ENCODE peak calls at places on chromosomes 6 and 20, in four cellular contexts. L is left ventricle myocardium inferior, E is aorta, P is hepatocyte. X is an unnamed sample. For H3K4me1, the result is how much of the 10 kb centered on the place peaks cover.

GRCh38 chr6:83221886-83222479 is 28.8 kb downstream of the RWDD2A start:
- DNase-seq in L (no peak), E (no peak), P (peak), X (no peak)

GRCh38 chr6:3273707-3274521 is 15.2 kb downstream of the PSMG4 start:
- DNase-seq in L (no peak), E (no peak), P (no peak), X (no peak)

GRCh38 chr20:31740208-31740607 is 1.1 kb downstream of the TPX2 start:
- DNase-seq in L (no peak), E (no peak), P (no peak), X (no peak)

GRCh38 chr6:3496395-3496794 is 39.5 kb upstream of the SLC22A23 start:
- DNase-seq in L (no peak), E (no peak), P (no peak), X (no peak)

GRCh38 chr6:3333263-3333662 is 74.5 kb downstream of the PSMG4 start:
- DNase-seq in L (no peak), E (no peak), P (no peak), X (no peak)

GRCh38 chr6:129634411-129635230 is 75.4 kb downstream of the ARHGAP18 start:
- DNase-seq in L (no peak), E (no peak), P (no peak), X (no peak)

GRCh38 chr6:21909321-21909720 is 315.8 kb downstream of the SOX4 start:
- DNase-seq in L (no peak), E (no peak), P (no peak), X (no peak)

GRCh38 chr6:139895205-139895793 is 520.9 kb upstream of the CITED2 start:
- DNase-seq in L (no peak), E (no peak), P (no peak), X (no peak)

GRCh38 chr6:107989166-107990094 is 31.4 kb upstream of the SEC63 start:
- DNase-seq in L (no peak), E (no peak), P (no peak), X (no peak)

GRCh38 chr20:63172726-63173125 is 43.2 kb downstream of the YTHDF1 start:
- DNase-seq in L (no peak), E (no peak), P (no peak), X (no peak)

GRCh38 chr20:35012227-35013069 is 56.8 kb downstream of the MYH7B start:
- DNase-seq in L (no peak), E (no peak), P (no peak), X (no peak)

GRCh38 chr20:62624325-62624690 is 18.0 kb upstream of the SLCO4A1 start:
- DNase-seq in L (no peak), E (no peak), P (peak), X (no peak)

GRCh38 chr20:39785252-39785917 is 823.2 kb downstream of the DHX35 start:
- DNase-seq in L (no peak), E (no peak), P (no peak), X (no peak)

GRCh38 chr6:132483779-132484679 is 28.9 kb downstream of the STX7 start:
- DNase-seq in L (no peak), E (no peak), P (peak), X (no peak)

GRCh38 chr20:43959079-43959919 is 44.6 kb downstream of the TOX2 start:
- DNase-seq in L (no peak), E (no peak), P (no peak), X (peak)

GRCh38 chr6:30601436-30601814 is 15.6 kb downstream of the PPP1R10 start:
- DNase-seq in L (no peak), E (no peak), P (no peak), X (no peak)

GRCh38 chr6:36613200-36613995 is 19.2 kb downstream of the SRSF3 start:
- DNase-seq in L (no peak), E (no peak), P (no peak), X (no peak)

GRCh38 chr6:87667032-87667431 is 35.0 kb downstream of the AKIRIN2 start:
- DNase-seq in L (no peak), E (no peak), P (no peak), X (no peak)

GRCh38 chr6:101341926-101342325 is 51.6 kb upstream of the GRIK2 start:
- DNase-seq in L (no peak), E (no peak), P (no peak), X (no peak)

GRCh38 chr6:124960757-124961467 is 1.3 kb upstream of the RNF217 start:
- DNase-seq in L (no peak), E (no peak), P (no peak), X (no peak)

GRCh38 chr6:127855542-127856159 is 45.2 kb downstream of the THEMIS start:
- DNase-seq in L (no peak), E (no peak), P (peak), X (no peak)

GRCh38 chr20:64051532-64052325 is 2.3 kb upstream of the SOX18 start:
- DNase-seq in L (peak), E (no peak), P (no peak), X (no peak)

GRCh38 chr6:80223743-80224212 is 117.3 kb downstream of the BCKDHB start:
- DNase-seq in L (no peak), E (no peak), P (no peak), X (no peak)

GRCh38 chr6:53161481-53162009 is 12.9 kb upstream of the GCM1 start:
- DNase-seq in L (no peak), E (no peak), P (no peak), X (no peak)

GRCh38 chr6:169344651-169345050 is 91.0 kb upstream of the THBS2 start:
- DNase-seq in L (no peak), E (no peak), P (no peak), X (no peak)

GRCh38 chr20:34037121-34037520 is 43.4 kb downstream of the RALY start:
- DNase-seq in L (no peak), E (no peak), P (no peak), X (no peak)

GRCh38 chr6:47221565-47221964 is 88.1 kb downstream of the TNFRSF21 start:
- DNase-seq in L (no peak), E (no peak), P (no peak), X (no peak)

GRCh38 chr20:55174172-55174571 is 698.8 kb downstream of the DOK5 start:
- DNase-seq in L (no peak), E (no peak), P (no peak), X (no peak)

GRCh38 chr20:63835031-63835858 is 4.2 kb upstream of the ZBTB46 start:
- DNase-seq in L (peak), E (peak), P (peak), X (no peak)

GRCh38 chr6:13641315-13641714 is 26.2 kb downstream of the NOL7 start:
- DNase-seq in L (no peak), E (no peak), P (no peak), X (no peak)

GRCh38 chr6:135185483-135185882 is 4.4 kb downstream of the MYB start:
- DNase-seq in L (no peak), E (no peak), P (no peak), X (no peak)

GRCh38 chr6:34990971-34991560 is 102.0 kb downstream of the ANKS1A start:
- DNase-seq in L (no peak), E (no peak), P (no peak), X (no peak)

GRCh38 chr6:126188271-126188909 is 151.5 kb upstream of the CENPW start:
- DNase-seq in L (no peak), E (no peak), P (no peak), X (no peak)

GRCh38 chr6:170144952-170145587 is 145.8 kb downstream of the DLL1 start:
- DNase-seq in L (no peak), E (no peak), P (no peak), X (no peak)

GRCh38 chr6:118722820-118723526 is 71.6 kb upstream of the CEP85L start:
- DNase-seq in L (no peak), E (no peak), P (no peak), X (no peak)

DNA sequence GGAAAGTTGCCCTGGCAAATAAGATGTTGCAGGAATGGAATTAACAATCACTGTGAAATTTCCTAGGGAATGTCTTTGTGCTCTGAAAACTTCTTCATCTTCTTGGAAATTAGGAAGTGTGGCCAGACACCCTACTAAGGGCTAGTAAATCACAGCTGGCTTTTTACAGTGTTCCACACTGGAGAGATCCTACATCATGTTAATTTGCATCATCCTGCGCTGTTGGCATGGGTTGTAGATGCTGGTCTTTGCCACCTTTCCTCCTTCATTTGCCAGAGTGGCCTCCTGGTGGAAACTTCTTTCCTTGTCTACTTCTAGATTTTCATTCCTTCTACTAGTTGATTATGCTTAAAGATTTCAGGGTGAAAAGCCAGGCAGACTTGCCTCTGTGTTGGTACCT is 2.7 kb downstream of the TNFAIP3 start:
- DNase-seq in L (no peak), E (no peak), P (no peak), X (no peak)
- H3K4me1 ChIP-seq in L (half or more), E (under half), P (under half), X (under half)

GRCh38 chr6:151239603-151240035 is at the start of gene AKAP12:
- DNase-seq in L (peak), E (peak), P (peak), X (no peak)

GRCh38 chr6:151240036-151240685 is 394 bp downstream of the AKAP12 start:
- DNase-seq in L (peak), E (peak), P (peak), X (no peak)

GRCh38 chr6:151241853-151242252 is 2.1 kb downstream of the AKAP12 start:
- DNase-seq in L (no peak), E (no peak), P (no peak), X (no peak)

GRCh38 chr6:151242420-151242841 is 2.7 kb downstream of the AKAP12 start:
- DNase-seq in L (no peak), E (no peak), P (no peak), X (no peak)

DNA sequence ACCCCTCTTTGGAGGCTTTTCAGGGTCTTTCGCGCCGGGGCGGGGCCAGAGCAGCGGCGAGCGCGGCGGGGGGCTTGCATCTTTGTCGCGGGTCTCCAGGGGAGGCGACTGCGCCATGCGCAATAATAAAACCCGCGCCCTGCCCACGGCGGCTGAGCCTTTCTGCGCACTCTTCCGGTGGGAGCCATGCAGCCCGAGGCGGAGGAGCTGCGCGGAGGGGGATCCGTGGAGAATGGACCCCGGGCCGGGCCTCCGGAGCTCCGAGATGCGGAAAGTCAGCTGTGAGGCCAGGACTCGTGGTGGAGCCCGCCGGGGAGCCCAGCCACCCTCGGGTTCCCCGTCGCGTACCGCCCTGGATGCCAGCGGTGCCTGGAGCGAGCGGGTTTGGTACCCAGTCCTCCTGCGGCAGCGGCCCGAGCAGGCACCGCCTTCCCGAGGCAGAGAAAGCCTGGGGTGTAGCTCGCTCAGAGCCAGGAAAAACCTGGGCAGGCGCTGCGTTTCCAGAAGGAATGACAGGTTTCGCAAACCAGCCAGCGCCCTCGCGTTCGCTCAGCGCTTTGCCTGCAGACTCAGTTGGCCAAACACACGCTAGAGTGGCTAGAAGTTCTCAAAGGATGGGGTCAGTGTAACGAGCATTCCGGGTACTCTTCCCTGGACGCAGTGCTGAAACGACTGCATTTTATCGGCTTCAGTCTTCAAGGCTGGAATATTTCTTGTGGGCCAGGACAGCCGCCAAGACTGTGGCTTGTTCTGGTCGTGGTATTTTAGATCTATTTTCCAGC is 1.3 kb downstream of the AKAP12 start:
- DNase-seq in L (peak), E (peak), P (peak), X (no peak)
- H3K4me3 ChIP-seq in L (peak), E (peak), P (peak), X (peak)

GRCh38 chr6:66949191-66949661 is 1242.2 kb upstream of the EYS start:
- DNase-seq in L (no peak), E (no peak), P (no peak), X (no peak)
- H3K4me1 ChIP-seq in L (under half), E (under half), P (under half), X (under half)

DNA sequence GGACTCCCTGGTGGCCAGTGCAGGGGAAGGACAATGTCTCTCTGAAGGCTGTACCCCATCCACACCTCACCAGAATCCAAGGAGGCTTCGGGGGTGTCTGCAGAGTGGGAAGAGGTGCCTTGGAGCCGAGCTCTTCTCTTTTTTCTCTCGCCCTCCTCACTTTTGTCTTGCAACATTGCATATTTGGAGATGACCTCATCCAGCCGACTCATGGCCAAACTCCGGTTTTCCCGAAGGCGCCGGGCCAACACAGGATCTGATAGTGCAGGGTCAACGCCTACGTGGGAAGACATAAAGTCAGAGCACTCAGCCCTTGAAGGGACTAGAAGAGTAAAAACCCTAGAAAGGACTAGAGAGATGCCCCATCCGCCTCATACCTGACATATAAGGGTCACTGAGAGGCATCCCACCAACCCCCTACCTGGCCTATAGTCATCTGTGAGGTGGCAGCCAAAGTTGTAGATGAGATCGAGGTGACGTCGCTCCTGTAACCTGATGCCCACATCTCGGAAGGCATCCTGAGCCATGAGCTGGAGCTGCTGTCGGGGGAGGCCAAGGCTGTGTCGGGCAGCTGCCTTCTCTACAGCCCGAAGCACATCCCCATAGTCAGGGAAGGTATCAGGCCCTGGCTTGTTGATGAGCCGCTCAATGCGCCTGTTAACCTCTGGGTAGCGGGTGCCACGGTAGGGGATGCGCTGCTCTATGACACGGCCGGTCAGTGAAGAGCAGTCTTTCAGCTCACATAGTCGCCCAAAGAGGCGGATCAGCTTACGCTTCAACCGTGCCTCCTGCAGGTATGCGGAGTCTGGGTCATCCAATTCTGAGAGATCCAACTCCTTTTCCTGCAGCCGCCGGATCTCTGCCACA is 3.0 kb upstream of the ZBTB22 start:
- DNase-seq in L (peak), E (peak), P (peak), X (no peak)
- H3K4me3 ChIP-seq in L (peak), E (no peak), P (no peak), X (no peak)

GRCh38 chr6:84651583-84651982 is 112.8 kb downstream of the TBX18 start:
- DNase-seq in L (no peak), E (no peak), P (no peak), X (no peak)

GRCh38 chr6:84645000-84645399 is 119.4 kb downstream of the TBX18 start:
- DNase-seq in L (no peak), E (no peak), P (no peak), X (no peak)

GRCh38 chr6:84652356-84653026 is 111.9 kb downstream of the TBX18 start:
- DNase-seq in L (no peak), E (no peak), P (no peak), X (no peak)

GRCh38 chr6:84645563-84646266 is 118.7 kb downstream of the TBX18 start:
- DNase-seq in L (no peak), E (no peak), P (no peak), X (no peak)

GRCh38 chr6:84648444-84648843 is 116.0 kb downstream of the TBX18 start:
- DNase-seq in L (no peak), E (no peak), P (no peak), X (no peak)
- H3K4me1 ChIP-seq in L (under half), E (under half), P (under half), X (under half)

GRCh38 chr20:46364670-46365482 is 41.5 kb downstream of the ELMO2 start:
- DNase-seq in L (no peak), E (no peak), P (no peak), X (no peak)
- H3K4me3 ChIP-seq in L (peak), E (peak), P (peak), X (peak)

GRCh38 chr6:145727817-145728388 is 7.4 kb downstream of the EPM2A start:
- DNase-seq in L (no peak), E (no peak), P (no peak), X (no peak)
- H3K4me1 ChIP-seq in L (under half), E (under half), P (under half), X (under half)

GRCh38 chr6:111872521-111873177 is 603 bp downstream of the FYN start:
- DNase-seq in L (peak), E (peak), P (peak), X (peak)

GRCh38 chr6:111873178-111874029 is at the start of gene FYN:
- DNase-seq in L (peak), E (peak), P (peak), X (peak)

GRCh38 chr6:111870751-111871064 is 2.5 kb downstream of the FYN start:
- DNase-seq in L (no peak), E (no peak), P (no peak), X (no peak)

GRCh38 chr6:111871207-111871606 is 2.0 kb downstream of the FYN start:
- DNase-seq in L (no peak), E (no peak), P (no peak), X (no peak)

GRCh38 chr6:111871725-111872520 is 1.3 kb downstream of the FYN start:
- DNase-seq in L (peak), E (no peak), P (peak), X (no peak)
- H3K4me3 ChIP-seq in L (peak), E (peak), P (peak), X (peak)

DNA sequence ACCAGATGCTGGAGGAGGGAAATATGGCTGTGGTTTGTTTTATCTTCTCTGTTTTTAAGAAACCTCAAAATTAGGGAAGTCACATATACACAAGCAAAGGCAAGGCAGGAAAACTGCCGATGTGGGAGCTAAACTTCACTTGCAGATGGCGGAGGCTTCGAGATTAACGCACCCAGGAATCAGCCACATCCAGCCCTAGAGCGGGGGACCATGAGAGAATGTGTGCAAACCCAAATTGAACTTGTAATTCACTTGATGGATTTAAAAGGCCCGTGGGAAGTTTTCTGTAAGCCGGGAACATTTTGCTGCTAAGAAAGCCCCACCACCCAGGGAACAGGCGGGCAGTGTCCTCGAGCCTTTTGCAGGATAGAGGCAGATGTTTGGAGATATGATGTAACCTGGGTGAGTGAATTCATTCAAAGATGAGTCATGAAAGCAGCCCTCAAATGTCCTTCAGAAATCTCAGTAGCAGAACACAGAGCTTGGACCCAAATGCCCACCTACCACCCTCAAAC is 39.9 kb downstream of the PREX1 start:
- DNase-seq in L (no peak), E (no peak), P (no peak), X (no peak)
- H3K4me1 ChIP-seq in L (under half), E (under half), P (under half), X (half or more)

GRCh38 chr6:400815-401214 is 9.3 kb downstream of the IRF4 start:
- DNase-seq in L (no peak), E (no peak), P (no peak), X (no peak)
- H3K4me3 ChIP-seq in L (no peak), E (no peak), P (no peak), X (no peak)

X was measured in effector memory CD4-positive, alpha-beta T cell.